ENCODE peak calls at places on chromosomes 5 and 9, in seven cellular contexts. P is HEK293T; K is GM23248; N is T-helper 9 cell; J is activated effector memory CD4-positive, alpha-beta T cell treated with anti-CD3 and anti-CD28 coated beads, Interleukin-2, amount 50 U/mL, for 16 hours; O is adipocyte; Z is activated CD4-positive, alpha-beta T cell treated with anti-CD3 and anti-CD28 coated beads for 24 hours. L is an unnamed sample.

GRCh38 chr9:120925535-120926396 is 830 bp downstream of the TRAF1 start:
- DNase-seq in P (no peak), K (peak; percentile 87), N (peak; percentile 70), J (peak; percentile 92), O (peak; percentile 86), Z (peak; percentile 64), L (peak; percentile 63)

GRCh38 chr5:53503819-53504218 is 23.4 kb downstream of the FST start:
- DNase-seq in P (no peak), K (peak; percentile 71), N (no peak), J (no peak), O (no peak), Z (no peak), L (peak; percentile 53)

GRCh38 chr9:87180361-87180760 is 233.1 kb upstream of the GAS1 start:
- DNase-seq in P (no peak), K (no peak), N (no peak), J (no peak), O (no peak), Z (no peak), L (no peak)

GRCh38 chr5:128538249-128539037 is 398 bp upstream of the FBN2 start:
- DNase-seq in P (peak; percentile 68), K (peak; percentile 79), N (no peak), J (no peak), O (peak; percentile 99), Z (no peak), L (peak; percentile 28)

GRCh38 chr5:144336191-144336590 is 165.5 kb downstream of the KCTD16 start:
- DNase-seq in P (no peak), K (no peak), N (no peak), J (no peak), O (no peak), Z (no peak), L (no peak)

GRCh38 chr5:133704411-133704810 is 92.1 kb upstream of the FSTL4 start:
- DNase-seq in P (no peak), K (no peak), N (no peak), J (no peak), O (no peak), Z (no peak), L (no peak)

GRCh38 chr5:121090822-121091221 is 626.7 kb downstream of the PRR16 start:
- DNase-seq in P (no peak), K (peak; percentile 2), N (no peak), J (no peak), O (peak; percentile 17), Z (no peak), L (peak; percentile 9)

GRCh38 chr9:5871785-5872184 is 18.9 kb upstream of the MLANA start:
- DNase-seq in P (no peak), K (no peak), N (no peak), J (no peak), O (no peak), Z (no peak), L (peak; percentile 9)

GRCh38 chr5:127092690-127093089 is 19.4 kb upstream of the C5orf63 start:
- DNase-seq in P (no peak), K (peak; percentile 60), N (no peak), J (no peak), O (peak; percentile 60), Z (no peak), L (peak; percentile 41)

GRCh38 chr5:130471-131175 is 38.7 kb downstream of the PLEKHG4B start:
- DNase-seq in P (no peak), K (peak; percentile 63), N (no peak), J (no peak), O (peak; percentile 72), Z (no peak), L (peak; percentile 92)

GRCh38 chr5:145869753-145870152 is 3.1 kb downstream of the GRXCR2 start:
- DNase-seq in P (no peak), K (no peak), N (no peak), J (no peak), O (no peak), Z (no peak), L (no peak)

GRCh38 chr9:23438299-23438907 is 387.6 kb downstream of the ELAVL2 start:
- DNase-seq in P (no peak), K (no peak), N (no peak), J (no peak), O (no peak), Z (no peak), L (no peak)

GRCh38 chr9:79256691-79257213 is 315.0 kb upstream of the TLE4 start:
- DNase-seq in P (peak; percentile 98), K (peak; percentile 55), N (no peak), J (no peak), O (no peak), Z (no peak), L (peak; percentile 93)

GRCh38 chr5:33671700-33672291 is 220.0 kb downstream of the ADAMTS12 start:
- DNase-seq in P (no peak), K (no peak), N (no peak), J (no peak), O (no peak), Z (no peak), L (no peak)

GRCh38 chr5:56375011-56375410 is 141.9 kb upstream of the ANKRD55 start:
- DNase-seq in P (no peak), K (no peak), N (no peak), J (no peak), O (no peak), Z (no peak), L (no peak)

GRCh38 chr9:105006514-105006913 is 78.6 kb upstream of the ABCA1 start:
- DNase-seq in P (no peak), K (no peak), N (no peak), J (no peak), O (no peak), Z (no peak), L (no peak)

GRCh38 chr9:89674667-89675402 is 70.0 kb downstream of the GADD45G start:
- DNase-seq in P (no peak), K (peak; percentile 20), N (no peak), J (no peak), O (no peak), Z (no peak), L (no peak)

GRCh38 chr5:181189363-181189961 is 15.5 kb downstream of the TRIM7 start:
- DNase-seq in P (no peak), K (peak; percentile 77), N (peak; percentile 34), J (peak; percentile 87), O (peak; percentile 73), Z (peak; percentile 46), L (peak; percentile 28)

GRCh38 chr5:1438871-1439270 is 6.4 kb downstream of the SLC6A3 start:
- DNase-seq in P (no peak), K (no peak), N (no peak), J (peak; percentile 42), O (no peak), Z (no peak), L (no peak)

GRCh38 chr5:128036961-128037360 is 46.6 kb upstream of the SLC12A2 start:
- DNase-seq in P (no peak), K (peak; percentile 19), N (no peak), J (no peak), O (peak; percentile 69), Z (no peak), L (peak; percentile 52)

GRCh38 chr5:108620516-108620915 is 127.2 kb upstream of the FER start:
- DNase-seq in P (no peak), K (no peak), N (no peak), J (no peak), O (no peak), Z (no peak), L (no peak)

GRCh38 chr5:72531496-72532190 is 24.4 kb upstream of the ZNF366 start:
- DNase-seq in P (no peak), K (peak; percentile 54), N (no peak), J (no peak), O (peak; percentile 44), Z (no peak), L (peak; percentile 89)

GRCh38 chr5:141654298-141654697 is 3.1 kb upstream of the FCHSD1 start:
- DNase-seq in P (no peak), K (peak; percentile 87), N (no peak), J (no peak), O (peak; percentile 63), Z (no peak), L (peak; percentile 89)

GRCh38 chr5:3099526-3099925 is 348.0 kb upstream of the IRX2 start:
- DNase-seq in P (no peak), K (no peak), N (no peak), J (no peak), O (no peak), Z (no peak), L (no peak)

GRCh38 chr5:96736937-96737336 is 70.8 kb downstream of the ERAP1 start:
- DNase-seq in P (no peak), K (no peak), N (no peak), J (no peak), O (no peak), Z (no peak), L (no peak)

GRCh38 chr5:112338681-112339337 is 80.3 kb downstream of the EPB41L4A start:
- DNase-seq in P (no peak), K (peak; percentile 62), N (no peak), J (no peak), O (no peak), Z (no peak), L (peak; percentile 54)

GRCh38 chr5:1511651-1512540 is 11.9 kb downstream of the LPCAT1 start:
- DNase-seq in P (no peak), K (peak; percentile 93), N (no peak), J (peak; percentile 59), O (peak; percentile 42), Z (no peak), L (peak; percentile 67)

GRCh38 chr5:17282283-17283120 is 65.1 kb downstream of the BASP1 start:
- DNase-seq in P (no peak), K (peak; percentile 5), N (no peak), J (no peak), O (no peak), Z (no peak), L (no peak)

GRCh38 chr9:111179577-111179976 is 141.3 kb upstream of the LPAR1 start:
- DNase-seq in P (no peak), K (no peak), N (no peak), J (no peak), O (no peak), Z (no peak), L (no peak)

GRCh38 chr5:33343661-33344327 is 97.0 kb upstream of the TARS1 start:
- DNase-seq in P (no peak), K (peak; percentile 89), N (no peak), J (no peak), O (peak; percentile 91), Z (no peak), L (peak; percentile 91)

GRCh38 chr5:174609116-174609515 is 115.3 kb upstream of the MSX2 start:
- DNase-seq in P (no peak), K (no peak), N (no peak), J (no peak), O (no peak), Z (no peak), L (no peak)

GRCh38 chr9:19087601-19088000 is 15.1 kb downstream of the HAUS6 start:
- DNase-seq in P (no peak), K (peak; percentile 51), N (no peak), J (no peak), O (no peak), Z (no peak), L (no peak)

GRCh38 chr5:154097031-154097430 is 58.3 kb downstream of the MFAP3 start:
- DNase-seq in P (no peak), K (no peak), N (no peak), J (no peak), O (no peak), Z (no peak), L (no peak)

GRCh38 chr5:73625905-73626811 is at the start of gene ARHGEF28:
- DNase-seq in P (peak; percentile 61), K (peak; percentile 82), N (no peak), J (peak; percentile 64), O (peak; percentile 85), Z (no peak), L (peak; percentile 42)

GRCh38 chr5:80834710-80835109 is 125.5 kb upstream of the RASGRF2 start:
- DNase-seq in P (no peak), K (no peak), N (no peak), J (no peak), O (no peak), Z (no peak), L (no peak)

GRCh38 chr9:129895376-129896268 is 60.4 kb downstream of the USP20 start:
- DNase-seq in P (no peak), K (no peak), N (peak; percentile 41), J (peak; percentile 73), O (no peak), Z (no peak), L (no peak)

GRCh38 chr5:90305022-90305720 is 104.4 kb downstream of the CETN3 start:
- DNase-seq in P (no peak), K (no peak), N (no peak), J (no peak), O (peak; percentile 2), Z (no peak), L (no peak)

GRCh38 chr5:181130832-181131496 is at the start of gene OR2V1:
- DNase-seq in P (no peak), K (no peak), N (no peak), J (no peak), O (no peak), Z (no peak), L (no peak)

L was measured in AG10803.